ENCODE peak calls at places on chromosomes 12 and 14, in ten cellular contexts. I is AG08396; R is Kasumi-1; Y is GM04504; F is NCI-H82; A is activated CD8-positive, alpha-beta memory T cell treated with anti-CD3 and anti-CD28 coated beads, Interleukin-2, amount 50 U/mL, for 4 hours; O is NCI-H446 treated with DMSO at 0.1 percent for 48 hours; S is OCI-LY7; H is CD4-positive, alpha-beta memory T cell; C is KBM-7. K is an unnamed sample.

GRCh38 chr14:95226801-95227200 is 69.5 kb upstream of the DICER1 start:
- DNase-seq in Y (no peak), O (no peak), S (no peak), H (no peak), R (no peak), A (no peak), C (no peak), F (peak), I (no peak), K (no peak)

GRCh38 chr12:71627438-71628002 is 36.1 kb downstream of the ZFC3H1 start:
- DNase-seq in S (no peak), H (no peak), Y (no peak), I (no peak), R (no peak), F (no peak), A (no peak), O (no peak), C (no peak), K (no peak)

GRCh38 chr12:60197589-60197988 is 601.8 kb downstream of the SLC16A7 start:
- DNase-seq in C (no peak), H (no peak), A (no peak), Y (no peak), S (no peak), O (no peak), F (no peak), R (no peak), I (no peak), K (no peak)

GRCh38 chr12:59827767-59828166 is 231.9 kb downstream of the SLC16A7 start:
- DNase-seq in I (no peak), H (no peak), F (no peak), C (no peak), Y (no peak), S (no peak), R (no peak), O (no peak), A (no peak), K (no peak)

GRCh38 chr12:41466762-41467270 is 278.7 kb downstream of the PDZRN4 start:
- DNase-seq in I (no peak), F (no peak), A (no peak), S (no peak), R (no peak), O (no peak), Y (no peak), H (no peak), C (no peak), K (no peak)

GRCh38 chr14:28783593-28784143 is 17.1 kb downstream of the FOXG1 start:
- DNase-seq in Y (no peak), S (no peak), I (no peak), C (no peak), A (no peak), H (no peak), R (no peak), F (no peak), O (no peak), K (no peak)

GRCh38 chr12:12925383-12925782 is 26.6 kb downstream of the GPRC5D start:
- DNase-seq in O (no peak), I (no peak), A (no peak), F (no peak), S (no peak), H (no peak), Y (no peak), C (no peak), R (no peak), K (no peak)

GRCh38 chr14:39398382-39398781 is 33.9 kb downstream of the FBXO33 start:
- DNase-seq in H (no peak), R (no peak), F (no peak), Y (no peak), I (no peak), S (no peak), A (no peak), O (no peak), C (no peak), K (no peak)

GRCh38 chr12:57771873-57772428 is at the start of gene METTL1:
- DNase-seq in H (peak), R (peak), S (peak), Y (peak), I (peak), A (peak), C (peak), F (peak), O (peak), K (peak)

GRCh38 chr14:104697317-104697703 is 7.9 kb downstream of the INF2 start:
- DNase-seq in Y (no peak), F (no peak), O (no peak), A (no peak), C (no peak), H (no peak), S (no peak), I (no peak), R (no peak), K (no peak)

GRCh38 chr12:63150255-63151060 is 543 bp downstream of the AVPR1A start:
- DNase-seq in H (no peak), O (no peak), C (no peak), Y (no peak), S (no peak), R (no peak), A (no peak), I (peak), F (no peak), K (no peak)

GRCh38 chr14:59918824-59919581 is 941 bp upstream of the LRRC9 start:
- DNase-seq in R (peak), C (peak), S (peak), I (peak), Y (peak), A (peak), O (peak), F (peak), H (no peak), K (no peak)

GRCh38 chr12:108807996-108808725 is 49.2 kb downstream of the SSH1 start:
- DNase-seq in F (peak), O (no peak), C (no peak), A (no peak), Y (no peak), H (no peak), S (no peak), R (no peak), I (no peak), K (no peak)

GRCh38 chr14:22471545-22472121 is 117.4 kb downstream of the DAD1 start:
- DNase-seq in O (peak), R (peak), S (peak), A (no peak), Y (no peak), C (peak), H (no peak), F (peak), I (peak), K (peak)

GRCh38 chr14:104514156-104514848 is 65.3 kb upstream of the C14orf180 start:
- DNase-seq in C (no peak), F (no peak), O (peak), R (no peak), Y (no peak), S (no peak), H (no peak), A (no peak), I (no peak), K (no peak)

GRCh38 chr12:93886533-93887511 is 209.6 kb downstream of the CRADD start:
- DNase-seq in C (no peak), H (no peak), R (no peak), F (no peak), Y (peak), I (peak), O (no peak), S (no peak), A (no peak), K (no peak)

GRCh38 chr14:51957950-51958349 is 31.4 kb upstream of the RTRAF start:
- DNase-seq in F (no peak), O (no peak), C (no peak), Y (no peak), R (no peak), S (no peak), I (no peak), A (no peak), H (no peak), K (no peak)

GRCh38 chr12:57009949-57010626 is 3.7 kb upstream of the ZBTB39 start:
- DNase-seq in H (no peak), F (no peak), C (no peak), O (no peak), I (no peak), Y (no peak), S (no peak), R (no peak), A (no peak), K (no peak)

GRCh38 chr12:20099395-20099976 is 268.9 kb upstream of the PDE3A start:
- DNase-seq in H (no peak), C (no peak), S (no peak), F (no peak), Y (no peak), R (no peak), I (no peak), O (no peak), A (no peak), K (no peak)

GRCh38 chr14:65502676-65503124 is 90.2 kb downstream of the FUT8 start:
- DNase-seq in R (no peak), O (no peak), Y (no peak), A (no peak), S (no peak), H (no peak), F (no peak), C (no peak), I (peak), K (no peak)

GRCh38 chr12:45638386-45638785 is 91.1 kb upstream of the ARID2 start:
- DNase-seq in R (no peak), H (no peak), A (no peak), O (no peak), S (no peak), I (no peak), F (no peak), C (no peak), Y (no peak), K (no peak)

GRCh38 chr12:131631230-131631629 is 79.7 kb upstream of the SFSWAP start:
- DNase-seq in F (no peak), R (no peak), S (no peak), Y (no peak), A (no peak), O (no peak), C (no peak), H (no peak), I (no peak), K (no peak)

GRCh38 chr12:107429006-107429698 is 256.4 kb upstream of the PWP1 start:
- DNase-seq in S (no peak), F (no peak), A (no peak), I (no peak), H (no peak), Y (no peak), R (no peak), C (no peak), O (no peak), K (no peak)

GRCh38 chr14:101482066-101482465 is 79.2 kb upstream of the DIO3 start:
- DNase-seq in R (no peak), I (no peak), O (no peak), S (no peak), Y (no peak), H (no peak), C (no peak), F (no peak), A (no peak), K (no peak)

GRCh38 chr14:59419383-59419782 is 45.8 kb downstream of the GPR135 start:
- DNase-seq in C (no peak), O (no peak), Y (no peak), A (no peak), I (no peak), F (no peak), S (no peak), R (no peak), H (no peak), K (no peak)

GRCh38 chr14:93035917-93036651 is 79.6 kb downstream of the ITPK1 start:
- DNase-seq in R (no peak), A (no peak), O (no peak), H (no peak), I (no peak), Y (no peak), F (no peak), C (no peak), S (no peak), K (no peak)